ENCODE peak calls at places on chromosomes 6 and 20, in four cellular contexts. O is progenitor cell of endocrine pancreas, N is foreskin keratinocyte, M is dorsolateral prefrontal cortex. I is an unnamed sample.

GRCh38 chr6:89582669-89583325 is 55.8 kb downstream of the LYRM2 start:
- DNase-seq in O (no peak), M (no peak), N (peak; percentile 5), I (no peak)

GRCh38 chr6:39882567-39882953 is 51.7 kb downstream of the MOCS1 start:
- DNase-seq in M (peak; percentile 48), O (no peak), N (no peak), I (no peak)

GRCh38 chr6:7991992-7992815 is 72.0 kb downstream of the BLOC1S5 start:
- DNase-seq in N (peak; percentile 72), M (no peak), O (no peak), I (no peak)

GRCh38 chr20:3716195-3716834 is 3.9 kb upstream of the SIGLEC1 start:
- DNase-seq in N (peak; percentile 34), O (peak; percentile 25), M (no peak), I (peak; percentile 65)

GRCh38 chr20:46006031-46006430 is 2.7 kb upstream of the MMP9 start:
- DNase-seq in O (no peak), M (no peak), N (no peak), I (no peak)

GRCh38 chr20:56928007-56928406 is 298.9 kb downstream of the TFAP2C start:
- DNase-seq in M (no peak), N (no peak), O (no peak), I (no peak)

GRCh38 chr6:3872370-3872854 is 23.2 kb downstream of the FAM50B start:
- DNase-seq in N (no peak), M (no peak), O (no peak), I (no peak)

GRCh38 chr6:26122402-26122792 is 35.2 kb downstream of the HFE start:
- DNase-seq in M (no peak), O (no peak), N (no peak), I (no peak)

GRCh38 chr6:18432180-18432579 is 45.0 kb downstream of the RNF144B start:
- DNase-seq in M (no peak), N (peak; percentile 83), O (no peak), I (no peak)

GRCh38 chr6:155224031-155224451 is 39.8 kb upstream of the CLDN20 start:
- DNase-seq in N (peak; percentile 98), M (peak; percentile 28), O (no peak), I (no peak)

DNA sequence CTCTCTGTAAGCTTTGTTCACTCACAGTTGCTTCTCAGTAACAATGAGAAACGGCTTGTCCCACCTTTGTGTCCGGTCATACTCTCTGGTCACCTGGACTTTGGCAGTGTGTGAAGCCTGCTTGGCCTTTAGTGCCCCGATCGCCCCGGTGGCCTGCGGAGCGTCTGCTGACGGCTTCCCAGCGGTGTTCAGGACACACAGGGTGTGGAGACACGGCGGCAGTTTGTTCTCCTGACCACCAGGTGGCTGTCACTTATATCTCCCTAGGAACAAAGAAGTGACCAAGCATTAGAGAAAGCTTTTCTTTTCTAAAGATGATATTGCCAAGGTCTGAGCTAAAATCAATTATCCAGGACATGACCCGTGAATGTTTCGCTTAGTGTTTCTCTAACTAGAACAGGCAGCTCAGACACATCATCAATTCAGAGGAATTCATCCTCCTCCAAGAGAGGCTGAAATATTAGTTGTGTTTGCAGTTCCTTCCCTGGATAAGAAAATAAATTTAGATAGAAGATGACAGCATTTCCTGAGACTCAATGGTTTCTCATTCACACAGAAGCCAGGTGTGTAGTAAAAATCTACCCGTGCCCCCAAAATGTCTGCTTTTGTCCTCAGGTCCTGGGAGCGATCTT is 167.4 kb upstream of the THBS2 start:
- DNase-seq in M (no peak), N (no peak), O (peak; percentile 24), I (peak; percentile 22)
- TF ChIP-seq CTCF in M (no peak), N (no peak), O (peak; percentile 70), I (peak; percentile 45)

GRCh38 chr6:137631323-137631722 is 137.1 kb upstream of the OLIG3 start:
- DNase-seq in N (peak; percentile 44), M (no peak), O (no peak), I (no peak)

GRCh38 chr6:137623293-137623692 is 129.1 kb upstream of the OLIG3 start:
- DNase-seq in O (no peak), M (no peak), N (no peak), I (no peak)

GRCh38 chr6:137625100-137625661 is 131.0 kb upstream of the OLIG3 start:
- DNase-seq in N (no peak), M (no peak), O (no peak), I (no peak)

GRCh38 chr6:137630666-137631065 is 136.5 kb upstream of the OLIG3 start:
- DNase-seq in N (no peak), O (no peak), M (no peak), I (no peak)

GRCh38 chr6:137625808-137626207 is 131.6 kb upstream of the OLIG3 start:
- DNase-seq in O (no peak), M (no peak), N (no peak), I (no peak)
- TF ChIP-seq CTCF in O (no peak), M (no peak), N (no peak), I (no peak)

DNA sequence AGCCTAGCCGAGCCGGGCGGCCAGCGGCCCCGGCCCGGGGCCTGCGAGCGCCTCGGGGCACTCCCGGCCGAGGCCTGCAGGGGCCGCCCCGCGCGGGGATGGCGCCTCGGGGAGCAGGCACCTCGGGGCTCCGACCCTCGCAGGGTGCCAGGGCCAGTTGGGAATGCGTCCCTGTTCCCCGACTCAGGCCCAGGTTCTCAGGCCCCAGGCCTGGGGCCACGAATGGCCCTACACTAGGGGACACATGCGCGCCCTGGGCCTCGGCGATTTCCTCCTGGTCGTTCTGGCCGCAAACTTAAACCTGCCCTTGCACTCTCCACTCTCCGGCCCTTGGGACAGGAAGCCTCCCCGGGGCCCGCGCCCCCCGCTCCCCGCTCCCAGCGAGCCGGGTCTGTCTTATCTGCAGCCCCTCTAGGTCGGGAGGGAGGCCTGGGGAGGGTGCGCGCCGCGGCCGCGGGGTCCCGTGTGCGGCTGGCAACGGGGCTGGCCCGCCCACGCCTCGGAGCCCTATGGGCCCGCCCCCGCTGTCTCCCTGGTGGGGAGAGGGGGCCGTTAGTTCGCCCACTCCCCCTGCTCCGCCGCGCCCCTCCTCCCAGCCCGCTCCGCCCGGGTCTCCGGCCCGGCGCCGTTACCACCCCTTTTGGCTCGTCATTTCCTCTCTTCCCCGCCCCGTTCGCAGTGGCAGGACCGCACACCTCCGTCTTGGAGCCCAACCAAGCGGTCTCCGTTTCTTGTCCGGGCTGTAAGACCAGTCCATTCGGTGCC is 611 bp downstream of the NFYA start:
- DNase-seq in N (peak; percentile 58), O (peak; percentile 77), M (peak; percentile 72), I (peak; percentile 87)
- TF ChIP-seq CTCF in N (peak; percentile 50), O (peak; percentile 70), M (no peak), I (peak; percentile 79)

GRCh38 chr20:40688129-40689099 is 622 bp downstream of the MAFB start:
- DNase-seq in N (peak; percentile 54), M (no peak), O (no peak), I (peak; percentile 27)

GRCh38 chr20:40689100-40689942 is at the start of gene MAFB:
- DNase-seq in N (peak; percentile 77), O (peak; percentile 85), M (peak; percentile 95), I (peak; percentile 87)

GRCh38 chr20:40691566-40692239 is 2.7 kb upstream of the MAFB start:
- DNase-seq in M (no peak), N (no peak), O (no peak), I (no peak)

GRCh38 chr20:40690836-40691565 is 2.0 kb upstream of the MAFB start:
- DNase-seq in N (no peak), O (no peak), M (no peak), I (no peak)

DNA sequence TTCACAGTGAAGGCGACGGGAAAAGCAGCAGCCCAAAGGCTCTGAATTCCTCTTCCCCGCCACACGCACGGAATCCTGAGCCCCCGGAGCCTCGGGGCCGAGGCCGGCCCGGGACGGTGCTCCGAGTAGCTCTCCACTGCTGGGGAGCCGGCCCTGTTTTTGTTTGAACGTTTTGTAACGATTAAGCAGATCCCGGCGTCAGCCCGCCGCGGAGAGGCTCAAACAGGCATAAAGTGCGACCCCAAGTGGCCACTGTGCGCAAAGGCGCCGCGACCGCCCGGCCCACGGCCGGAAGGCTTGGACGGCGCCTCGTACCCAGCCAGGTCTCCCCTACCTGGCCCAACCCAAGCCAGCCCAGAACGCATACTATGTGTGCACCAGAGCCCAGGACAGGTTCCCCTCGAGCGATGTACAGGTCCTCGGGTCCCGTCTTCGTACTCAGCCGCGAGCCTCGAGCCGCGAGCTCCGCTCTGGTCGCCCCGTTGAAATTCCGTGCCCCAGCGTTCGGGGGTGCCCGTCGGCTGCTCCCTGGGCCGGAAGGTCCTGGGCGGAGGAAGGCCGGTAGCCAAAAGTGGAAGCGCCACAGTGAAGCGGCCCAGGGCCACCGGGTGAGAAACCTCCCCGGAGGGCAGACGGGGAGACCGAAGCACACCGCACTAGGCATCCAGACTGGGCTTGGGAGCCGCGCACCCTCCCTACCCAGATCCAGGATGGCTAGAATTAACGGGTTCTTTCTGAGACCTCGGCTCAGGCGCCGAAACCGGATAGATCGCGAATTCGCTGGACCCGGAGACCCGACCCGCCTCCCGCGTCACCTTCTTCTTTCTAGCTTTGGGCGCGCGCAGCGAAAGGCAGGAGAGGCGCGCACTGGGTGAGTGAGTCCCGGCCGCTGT is 1.2 kb upstream of the MAFB start:
- DNase-seq in O (peak; percentile 91), M (peak; percentile 93), N (peak; percentile 82), I (peak; percentile 94)
- TF ChIP-seq CTCF in O (peak; percentile 97), M (peak; percentile 87), N (peak; percentile 96), I (peak; percentile 89)

GRCh38 chr20:63433351-63433750 is 39.1 kb downstream of the KCNQ2 start:
- DNase-seq in M (no peak), N (no peak), O (no peak), I (no peak)

GRCh38 chr20:63434599-63435378 is 37.7 kb downstream of the KCNQ2 start:
- DNase-seq in N (peak; percentile 18), O (peak; percentile 42), M (peak; percentile 83), I (peak; percentile 77)

GRCh38 chr20:63438121-63438520 is 34.3 kb downstream of the KCNQ2 start:
- DNase-seq in N (no peak), O (no peak), M (no peak), I (no peak)

GRCh38 chr20:63433756-63434531 is 38.5 kb downstream of the KCNQ2 start:
- DNase-seq in M (no peak), O (no peak), N (no peak), I (no peak)

GRCh38 chr20:63435552-63435951 is 36.9 kb downstream of the KCNQ2 start:
- DNase-seq in M (peak; percentile 61), N (no peak), O (no peak), I (no peak)
- TF ChIP-seq CTCF in M (no peak), N (no peak), O (no peak), I (no peak)

GRCh38 chr20:41747226-41747625 is 129.0 kb upstream of the CHD6 start:
- DNase-seq in N (no peak), O (no peak), M (no peak), I (no peak)

GRCh38 chr20:41750137-41750536 is 132.0 kb upstream of the CHD6 start:
- DNase-seq in M (no peak), O (no peak), N (no peak), I (no peak)

GRCh38 chr20:41748756-41749582 is 130.8 kb upstream of the CHD6 start:
- DNase-seq in M (no peak), O (no peak), N (no peak), I (no peak)

GRCh38 chr20:41748051-41748450 is 129.9 kb upstream of the CHD6 start:
- DNase-seq in O (no peak), N (no peak), M (no peak), I (no peak)

DNA sequence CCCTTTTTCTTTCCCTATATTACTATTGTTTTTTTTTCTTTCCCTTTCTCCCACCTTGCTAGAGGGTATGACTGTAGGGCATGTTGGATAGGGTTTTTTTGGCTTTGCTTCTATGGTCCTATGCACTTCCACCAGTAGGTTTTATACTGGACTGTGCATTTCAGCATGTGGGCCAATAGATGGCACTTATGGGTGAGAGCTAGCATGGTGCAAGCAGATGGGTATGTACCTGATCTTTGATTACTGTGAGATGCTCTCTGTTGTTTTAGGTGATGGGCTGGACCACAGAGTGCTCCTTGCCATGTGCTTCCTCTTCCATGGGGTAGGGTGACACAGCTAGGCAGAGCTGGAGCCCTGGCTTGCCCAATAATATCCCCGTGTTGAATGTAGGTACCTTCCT is 128.5 kb upstream of the CHD6 start:
- DNase-seq in N (no peak), M (no peak), O (no peak), I (no peak)
- TF ChIP-seq CTCF in N (no peak), M (no peak), O (peak; percentile 21), I (no peak)

I was measured in endothelial cell.